ENCODE peak calls at places on chromosome 15, in five cellular contexts. J is GM12878, P is H1, H is sigmoid colon, Z is SK-N-SH. C is an unnamed sample. For H3K4me1, the result is how much of the 10 kb centered on the place peaks cover.

GRCh38 chr15:39602143-39602542 is 21.3 kb downstream of the THBS1 start:
- DNase-seq in J (no peak), P (no peak), H (no peak), Z (no peak), C (no peak)

GRCh38 chr15:87902772-87903388 is 353.7 kb downstream of the NTRK3 start:
- DNase-seq in J (no peak), P (no peak), H (no peak), Z (no peak), C (peak)

GRCh38 chr15:95760508-95760907 is 570.0 kb upstream of the NR2F2 start:
- DNase-seq in J (no peak), P (peak), H (no peak), Z (no peak), C (no peak)

GRCh38 chr15:91469627-91470567 is 369.8 kb downstream of the SV2B start:
- DNase-seq in J (no peak), P (no peak), H (no peak), Z (peak), C (no peak)

GRCh38 chr15:88987951-88988671 is 74.9 kb upstream of the MFGE8 start:
- DNase-seq in J (no peak), P (peak), H (no peak), Z (no peak), C (no peak)

GRCh38 chr15:99410477-99410876 is 155.3 kb upstream of the MEF2A start:
- DNase-seq in J (no peak), P (no peak), H (no peak), Z (no peak), C (peak)

GRCh38 chr15:100254694-100255093 is 87.1 kb downstream of the ADAMTS17 start:
- DNase-seq in J (no peak), P (peak), H (no peak), Z (no peak), C (no peak)

GRCh38 chr15:76059320-76060097 is at the start of gene TMEM266:
- DNase-seq in J (no peak), P (peak), H (no peak), Z (peak), C (no peak)

GRCh38 chr15:57550640-57551039 is 41.1 kb upstream of the MYZAP start:
- DNase-seq in J (no peak), P (no peak), H (no peak), Z (no peak), C (no peak)

GRCh38 chr15:32908135-32908801 is 190.5 kb downstream of the GREM1 start:
- DNase-seq in J (peak), P (no peak), H (no peak), Z (no peak), C (no peak)

GRCh38 chr15:50238263-50238662 is 27.3 kb downstream of the HDC start:
- DNase-seq in J (no peak), P (no peak), H (no peak), Z (no peak), C (peak)

GRCh38 chr15:25055356-25056068 is 100.7 kb downstream of the SNRPN start:
- DNase-seq in J (no peak), P (peak), H (no peak), Z (no peak), C (peak)

GRCh38 chr15:51924146-51925068 is 47.2 kb downstream of the LEO1 start:
- DNase-seq in J (no peak), P (peak), H (no peak), Z (no peak), C (no peak)

GRCh38 chr15:34582461-34583357 is 742 bp downstream of the GOLGA8B start:
- DNase-seq in J (no peak), P (peak), H (no peak), Z (peak), C (no peak)

GRCh38 chr15:73800662-73801345 is 47.7 kb upstream of the INSYN1 start:
- DNase-seq in J (no peak), P (no peak), H (peak), Z (no peak), C (no peak)

GRCh38 chr15:58865420-58865880 is 68.0 kb downstream of the SLTM start:
- DNase-seq in J (no peak), P (no peak), H (no peak), Z (no peak), C (no peak)

GRCh38 chr15:90351479-90352108 is 490 bp upstream of the ZNF774 start:
- DNase-seq in J (no peak), P (peak), H (no peak), Z (no peak), C (no peak)

GRCh38 chr15:68823561-68823960 is 2.9 kb upstream of the ANP32A start:
- DNase-seq in J (no peak), P (no peak), H (no peak), Z (no peak), C (no peak)

GRCh38 chr15:73518180-73518862 is 75.4 kb downstream of the REC114 start:
- DNase-seq in J (no peak), P (no peak), H (no peak), Z (no peak), C (no peak)

GRCh38 chr15:83503595-83504364 is 56.6 kb downstream of the SH3GL3 start:
- DNase-seq in J (no peak), P (no peak), H (no peak), Z (no peak), C (no peak)

GRCh38 chr15:91853968-91854943 is 748 bp downstream of the SLCO3A1 start:
- DNase-seq in J (no peak), P (peak), H (peak), Z (peak), C (peak)

GRCh38 chr15:66269326-66270090 is 16.0 kb upstream of the MEGF11 start:
- DNase-seq in J (no peak), P (no peak), H (no peak), Z (no peak), C (no peak)

GRCh38 chr15:100042558-100042957 is 299.2 kb downstream of the ADAMTS17 start:
- DNase-seq in J (no peak), P (no peak), H (no peak), Z (no peak), C (no peak)

GRCh38 chr15:67836134-67836455 is 3.8 kb downstream of the RNU6-1 start:
- DNase-seq in J (no peak), P (no peak), H (peak), Z (no peak), C (no peak)

GRCh38 chr15:48507416-48508065 is 138.0 kb downstream of the FBN1 start:
- DNase-seq in J (peak), P (no peak), H (no peak), Z (peak), C (no peak)

GRCh38 chr15:51190424-51191068 is 95.8 kb upstream of the TNFAIP8L3 start:
- DNase-seq in J (no peak), P (no peak), H (no peak), Z (no peak), C (no peak)

GRCh38 chr15:59611277-59612260 is at the start of gene GCNT3:
- DNase-seq in J (no peak), P (no peak), H (no peak), Z (no peak), C (no peak)

GRCh38 chr15:70140543-70141375 is 43.0 kb upstream of the TLE3 start:
- DNase-seq in J (no peak), P (peak), H (no peak), Z (no peak), C (no peak)
- TF ChIP-seq POLR2AphosphoS5 in J (no peak), P (no peak), H (no peak), Z (no peak), C (no peak)

GRCh38 chr15:79007066-79007465 is 62.2 kb upstream of the CTSH start:
- DNase-seq in J (peak), P (peak), H (no peak), Z (peak), C (no peak)
- TF ChIP-seq CTCF in J (peak), P (peak), H (no peak), Z (peak), C (peak)

GRCh38 chr15:45333550-45333949 is 44.8 kb downstream of the GATM start:
- DNase-seq in J (no peak), P (no peak), H (peak), Z (peak), C (no peak)

GRCh38 chr15:45328663-45329062 is 49.7 kb downstream of the GATM start:
- DNase-seq in J (no peak), P (no peak), H (no peak), Z (no peak), C (no peak)

GRCh38 chr15:45337224-45337623 is 41.1 kb downstream of the GATM start:
- DNase-seq in J (no peak), P (no peak), H (no peak), Z (no peak), C (no peak)

GRCh38 chr15:45331977-45332376 is 46.4 kb downstream of the GATM start:
- DNase-seq in J (no peak), P (no peak), H (no peak), Z (no peak), C (no peak)

DNA sequence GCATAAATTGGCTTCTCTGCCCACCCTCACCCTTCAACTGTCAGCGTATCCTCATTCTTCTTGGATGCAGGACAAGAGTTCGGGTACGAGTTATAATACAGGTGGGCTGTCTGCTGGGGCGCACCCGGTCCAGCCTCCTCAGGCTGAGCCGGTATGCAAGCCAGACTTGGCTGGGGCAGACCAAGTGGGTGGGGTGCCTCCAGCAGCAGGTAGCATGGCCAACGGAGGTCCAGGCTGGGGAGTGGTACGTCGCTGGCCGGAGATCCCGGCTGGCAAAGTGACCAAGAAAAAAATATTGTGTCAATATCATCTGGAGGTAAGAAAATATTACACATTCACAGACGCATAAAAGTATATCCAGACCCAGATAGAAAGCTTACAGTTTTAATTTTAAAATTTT is 45.6 kb downstream of the GATM start:
- DNase-seq in J (no peak), P (no peak), H (no peak), Z (no peak), C (no peak)
- H3K4me1 ChIP-seq in J (under half), P (under half), H (under half), Z (under half), C (under half)

DNA sequence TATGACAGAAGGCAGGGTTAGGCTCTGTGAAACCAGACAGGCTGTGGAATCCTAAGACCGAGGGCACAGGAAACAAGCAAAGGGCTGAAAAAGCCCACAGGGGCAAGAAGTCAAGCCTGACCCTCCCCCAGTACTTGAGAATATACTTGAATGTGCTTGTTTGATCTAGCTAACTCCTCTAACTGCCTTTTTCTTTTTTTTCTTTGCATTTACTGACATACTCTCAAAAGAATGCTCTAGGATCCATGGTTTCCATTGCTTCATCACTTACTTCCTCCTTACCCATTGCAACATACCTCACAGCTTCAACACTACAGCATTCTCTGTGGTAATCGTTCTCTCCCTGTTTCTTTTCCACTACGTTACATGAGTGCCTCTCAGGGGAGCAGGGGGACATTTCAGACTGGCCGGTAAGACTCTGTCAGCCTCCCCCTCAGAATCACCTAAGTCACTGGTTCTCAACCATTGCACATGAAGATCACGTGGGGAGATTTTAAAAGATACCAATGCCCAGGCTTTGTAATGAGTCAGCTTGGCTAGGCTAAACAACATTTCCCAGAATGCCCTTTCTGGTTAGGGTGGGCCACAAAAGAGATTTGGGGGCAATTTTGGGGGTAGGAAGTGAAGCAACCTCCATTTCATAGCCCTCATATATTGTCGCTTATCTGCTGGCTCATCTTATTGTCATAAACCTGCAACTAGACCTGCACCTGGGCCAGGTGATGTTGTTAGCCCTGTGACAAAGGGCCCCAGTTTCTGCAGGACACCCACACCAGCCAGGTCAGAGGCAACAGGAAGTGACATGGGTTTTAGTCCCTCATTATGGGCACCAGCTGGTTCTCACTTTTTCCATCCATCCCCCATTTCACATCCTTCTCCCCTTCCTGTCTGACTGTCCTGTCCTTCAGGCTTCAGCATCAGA is 24.6 kb upstream of the RSL24D1 start:
- DNase-seq in J (peak), P (no peak), H (no peak), Z (no peak), C (no peak)
- TF ChIP-seq POLR2AphosphoS5 in J (no peak), P (no peak), H (peak), Z (no peak), C (peak)

DNA sequence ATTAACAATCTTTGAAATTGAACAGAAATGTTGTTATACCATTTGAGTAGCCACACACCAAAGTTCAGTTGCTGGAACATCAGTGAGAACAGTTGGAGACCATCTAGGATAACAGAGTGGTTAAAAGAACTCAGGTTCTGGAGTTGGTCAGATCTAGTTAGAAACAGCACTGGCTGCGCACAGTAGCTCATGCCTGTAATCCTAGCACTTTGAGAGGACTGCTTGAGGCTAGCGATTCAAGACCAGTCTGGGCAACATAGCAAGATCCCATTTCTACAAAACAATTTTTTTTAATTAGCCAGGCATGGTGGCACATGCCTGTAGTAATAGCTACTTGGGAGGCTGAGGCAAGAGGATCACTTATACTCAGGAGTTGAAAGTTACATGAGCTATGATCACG is 7.6 kb upstream of the PKM start:
- DNase-seq in J (no peak), P (no peak), H (no peak), Z (no peak), C (no peak)
- TF ChIP-seq CTCF in J (no peak), P (no peak), H (no peak), Z (no peak), C (no peak)

GRCh38 chr15:63231717-63232116 is 42.3 kb downstream of the RAB8B start:
- DNase-seq in J (no peak), P (no peak), H (no peak), Z (no peak), C (no peak)
- H3K4me1 ChIP-seq in J (under half), P (under half), H (under half), Z (under half), C (under half)

GRCh38 chr15:35626984-35627383 is 81.0 kb upstream of the DPH6 start:
- DNase-seq in J (no peak), P (no peak), H (no peak), Z (no peak), C (no peak)

GRCh38 chr15:35622641-35623340 is 76.8 kb upstream of the DPH6 start:
- DNase-seq in J (no peak), P (no peak), H (no peak), Z (no peak), C (no peak)

GRCh38 chr15:35624881-35625280 is 78.9 kb upstream of the DPH6 start:
- DNase-seq in J (no peak), P (no peak), H (peak), Z (no peak), C (no peak)

GRCh38 chr15:35627696-35628095 is 81.7 kb upstream of the DPH6 start:
- DNase-seq in J (no peak), P (no peak), H (no peak), Z (no peak), C (no peak)

GRCh38 chr15:35626531-35626930 is 80.6 kb upstream of the DPH6 start:
- DNase-seq in J (no peak), P (no peak), H (no peak), Z (peak), C (no peak)
- TF ChIP-seq POLR2AphosphoS5 in J (no peak), P (no peak), H (no peak), Z (peak), C (no peak)

GRCh38 chr15:72342385-72342784 is 22.4 kb upstream of the CELF6 start:
- DNase-seq in J (no peak), P (peak), H (no peak), Z (peak), C (no peak)
- TF ChIP-seq CTCF in J (peak), P (peak), H (no peak), Z (peak), C (no peak)

C was measured in esophagus muscularis mucosa.